ENCODE peak calls at places on chromosome 18, in six cellular contexts. F is upper lobe of right lung, Z is mucosa of descending colon, N is foreskin keratinocyte, H is heart right ventricle, C is ovary. L is an unnamed sample.
A peak's percentile ranks its signal among the peaks of the same experiment; 100 is the strongest.

GRCh38 chr18:61503688-61504087 is 170.5 kb downstream of the CDH20 start:
- DNase-seq in F (no peak), Z (no peak), N (no peak), H (no peak), C (no peak), L (no peak)

GRCh38 chr18:54805571-54806334 is 22.5 kb upstream of the RAB27B start:
- DNase-seq in F (no peak), Z (no peak), N (no peak), H (no peak), C (no peak), L (no peak)

GRCh38 chr18:69958422-69958821 is 10.7 kb upstream of the CD226 start:
- DNase-seq in F (no peak), Z (no peak), N (no peak), H (no peak), C (no peak), L (no peak)

GRCh38 chr18:78812067-78812466 is 167.6 kb upstream of the SALL3 start:
- DNase-seq in F (no peak), Z (no peak), N (no peak), H (no peak), C (no peak), L (no peak)

GRCh38 chr18:50816767-50817166 is 3.0 kb downstream of the MRO start:
- DNase-seq in F (no peak), Z (no peak), N (no peak), H (no peak), C (no peak), L (no peak)

GRCh38 chr18:11004951-11005350 is 144.4 kb downstream of the PIEZO2 start:
- DNase-seq in F (no peak), Z (no peak), N (no peak), H (no peak), C (no peak), L (no peak)

GRCh38 chr18:27942706-27943105 is 234.2 kb downstream of the CDH2 start:
- DNase-seq in F (no peak), Z (no peak), N (peak; percentile 35), H (no peak), C (no peak), L (no peak)

GRCh38 chr18:50674307-50674706 is 114.4 kb downstream of the MAPK4 start:
- DNase-seq in F (no peak), Z (no peak), N (no peak), H (no peak), C (no peak), L (no peak)

GRCh38 chr18:77811510-77811909 is 561.9 kb downstream of the GALR1 start:
- DNase-seq in F (no peak), Z (no peak), N (no peak), H (no peak), C (no peak), L (peak; percentile 53)

GRCh38 chr18:54973046-54973445 is 13.8 kb upstream of the CCDC68 start:
- DNase-seq in F (no peak), Z (no peak), N (no peak), H (no peak), C (no peak), L (no peak)

GRCh38 chr18:13262839-13263691 is 44.5 kb downstream of the LDLRAD4 start:
- DNase-seq in F (peak; percentile 43), Z (no peak), N (no peak), H (no peak), C (no peak), L (no peak)
- H3K4me1 ChIP-seq in F (peaks cover 36% of the 10 kb centered on the region), Z (no peaks in the 10 kb centered on the region), N (no peaks in the 10 kb centered on the region), H (peaks cover 36% of the 10 kb centered on the region), C (peaks cover 4% of the 10 kb centered on the region), L (peaks cover 34% of the 10 kb centered on the region)

GRCh38 chr18:12934454-12935071 is 13.2 kb upstream of the SEH1L start:
- DNase-seq in F (peak; percentile 85), Z (peak; percentile 61), N (peak; percentile 30), H (peak; percentile 81), C (peak; percentile 89), L (peak; percentile 84)

GRCh38 chr18:12930908-12931307 is 16.9 kb upstream of the SEH1L start:
- DNase-seq in F (no peak), Z (no peak), N (no peak), H (no peak), C (no peak), L (no peak)

GRCh38 chr18:12928149-12928548 is 19.7 kb upstream of the SEH1L start:
- DNase-seq in F (no peak), Z (no peak), N (no peak), H (no peak), C (no peak), L (no peak)

GRCh38 chr18:12929477-12930083 is 18.2 kb upstream of the SEH1L start:
- DNase-seq in F (no peak), Z (no peak), N (no peak), H (no peak), C (no peak), L (no peak)

DNA sequence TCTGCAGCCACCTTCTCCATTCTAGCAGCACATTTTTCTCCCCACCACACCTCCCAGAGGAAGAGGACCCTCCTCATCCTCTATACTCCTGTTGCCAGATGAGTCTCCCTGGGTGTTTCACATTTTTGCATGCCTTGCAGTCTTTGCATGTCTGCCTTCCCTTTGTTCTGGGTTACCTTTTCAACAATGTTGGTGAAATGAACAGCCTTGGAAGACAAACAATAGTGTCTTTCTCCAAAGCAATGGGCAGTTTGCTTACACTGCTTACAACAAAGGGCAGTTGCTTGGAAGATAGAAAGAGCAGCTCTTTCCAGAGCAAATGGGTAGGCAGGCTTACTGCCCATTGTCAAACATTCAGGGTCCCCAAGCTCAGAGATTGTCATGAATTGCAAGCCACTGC is 14.5 kb upstream of the SEH1L start:
- DNase-seq in F (no peak), Z (no peak), N (no peak), H (no peak), C (no peak), L (no peak)
- H3K4me1 ChIP-seq in F (no peaks in the 10 kb centered on the region), Z (no peaks in the 10 kb centered on the region), N (no peaks in the 10 kb centered on the region), H (no peaks in the 10 kb centered on the region), C (peaks cover 1% of the 10 kb centered on the region), L (no peaks in the 10 kb centered on the region)

GRCh38 chr18:46770708-46771107 is 13.9 kb upstream of the ST8SIA5 start:
- DNase-seq in F (no peak), Z (no peak), N (no peak), H (no peak), C (no peak), L (no peak)
- H3K4me1 ChIP-seq in F (no peaks in the 10 kb centered on the region), Z (no peaks in the 10 kb centered on the region), N (no peaks in the 10 kb centered on the region), H (no peaks in the 10 kb centered on the region), C (no peaks in the 10 kb centered on the region), L (no peaks in the 10 kb centered on the region)

GRCh38 chr18:56468379-56468778 is 170.0 kb downstream of the TXNL1 start:
- DNase-seq in F (no peak), Z (no peak), N (no peak), H (no peak), C (no peak), L (no peak)
- H3K4me1 ChIP-seq in F (no peaks in the 10 kb centered on the region), Z (no peaks in the 10 kb centered on the region), N (no peaks in the 10 kb centered on the region), H (no peaks in the 10 kb centered on the region), C (peaks cover 6% of the 10 kb centered on the region), L (peaks cover 4% of the 10 kb centered on the region)

DNA sequence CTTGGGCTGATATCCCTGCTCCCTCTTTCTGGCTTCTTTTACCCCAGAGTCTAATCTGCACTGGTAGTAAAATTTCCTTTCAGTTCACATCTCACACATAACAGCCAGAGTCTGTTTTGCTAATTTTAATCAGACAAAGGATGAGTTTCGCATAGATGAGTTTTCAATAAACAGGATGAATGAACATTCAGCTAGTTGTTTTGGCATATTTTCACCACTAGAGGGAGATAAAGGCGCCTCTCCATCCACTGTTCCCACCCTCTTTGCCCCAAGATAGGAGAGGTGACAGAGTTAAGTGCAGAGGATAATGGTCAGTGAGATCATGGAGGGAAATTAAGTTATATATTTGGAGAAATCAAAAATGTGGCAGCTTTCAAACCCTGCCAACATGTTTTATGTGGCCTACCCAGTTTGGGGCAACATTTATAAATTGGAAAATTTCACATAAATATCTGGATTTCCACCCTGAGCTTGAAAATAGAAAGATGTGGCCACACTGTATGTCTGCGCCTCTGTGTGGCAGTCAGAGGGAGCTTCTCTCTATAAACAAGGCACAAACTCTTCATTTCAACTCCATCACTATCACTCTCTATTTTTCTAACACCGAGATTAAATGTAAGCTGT is 48.5 kb upstream of the DTNA start:
- DNase-seq in F (no peak), Z (no peak), N (no peak), H (no peak), C (no peak), L (no peak)
- H3K4me1 ChIP-seq in F (peaks cover 8% of the 10 kb centered on the region), Z (no peaks in the 10 kb centered on the region), N (no peaks in the 10 kb centered on the region), H (peaks cover 2% of the 10 kb centered on the region), C (peaks cover 3% of the 10 kb centered on the region), L (peaks cover 12% of the 10 kb centered on the region)

GRCh38 chr18:35075132-35075531 is 33.9 kb downstream of the MAPRE2 start:
- DNase-seq in F (no peak), Z (no peak), N (no peak), H (no peak), C (no peak), L (no peak)

GRCh38 chr18:35073186-35074105 is 32.2 kb downstream of the MAPRE2 start:
- DNase-seq in F (no peak), Z (no peak), N (no peak), H (no peak), C (no peak), L (no peak)

GRCh38 chr18:35074581-35074980 is 33.4 kb downstream of the MAPRE2 start:
- DNase-seq in F (no peak), Z (no peak), N (no peak), H (no peak), C (no peak), L (no peak)

GRCh38 chr18:35071819-35072247 is 30.6 kb downstream of the MAPRE2 start:
- DNase-seq in F (no peak), Z (no peak), N (no peak), H (no peak), C (no peak), L (no peak)

DNA sequence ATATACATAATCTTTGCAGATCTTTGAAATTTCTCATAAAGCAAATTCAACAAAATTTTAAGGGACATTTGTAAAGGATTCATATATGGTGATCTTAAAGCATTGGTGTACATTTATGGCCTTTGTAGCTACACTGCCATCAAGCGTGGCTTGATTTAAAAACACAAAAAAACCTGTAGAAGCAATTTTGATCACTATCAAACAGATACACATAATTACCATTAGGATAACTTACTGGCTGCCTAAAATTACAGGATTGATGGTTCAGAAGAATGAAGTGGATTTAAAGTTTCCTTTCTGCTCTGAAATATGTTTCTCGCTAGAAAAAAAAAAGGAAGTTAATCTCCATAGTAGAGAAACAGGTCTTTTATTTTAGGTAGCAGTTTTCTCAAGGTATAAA is 31.4 kb downstream of the MAPRE2 start:
- DNase-seq in F (no peak), Z (no peak), N (no peak), H (no peak), C (no peak), L (no peak)
- H3K4me1 ChIP-seq in F (peaks cover 38% of the 10 kb centered on the region), Z (no peaks in the 10 kb centered on the region), N (peaks cover 10% of the 10 kb centered on the region), H (peaks cover 13% of the 10 kb centered on the region), C (peaks cover 4% of the 10 kb centered on the region), L (no peaks in the 10 kb centered on the region)

L was measured in transverse colon.